ENCODE peak calls at places on chromosome 20, in five cellular contexts. M is tibial nerve; V is stimulated activated CD8-positive, alpha-beta memory T cell treated with anti-CD3 and anti-CD28 coated beads, Interleukin-4, amount 100 ng/mL, for 4 hours; C is progenitor cell of endocrine pancreas; Q is fibroblast of the conjunctiva. R is an unnamed sample.

GRCh38 chr20:44166008-44166407 is 21.0 kb downstream of the JPH2 start:
- DNase-seq in M (no peak), V (no peak), C (no peak), Q (no peak), R (no peak)

GRCh38 chr20:1382670-1383069 is 10.2 kb downstream of the FKBP1A start:
- DNase-seq in M (no peak), V (no peak), C (no peak), Q (no peak), R (no peak)

GRCh38 chr20:50724851-50725721 is 6.3 kb upstream of the PARD6B start:
- DNase-seq in M (peak; percentile 49), V (peak; percentile 28), C (no peak), Q (peak; percentile 56), R (no peak)

GRCh38 chr20:52746768-52747167 is 225.4 kb upstream of the TSHZ2 start:
- DNase-seq in M (no peak), V (no peak), C (no peak), Q (no peak), R (no peak)

GRCh38 chr20:46357030-46357514 is 48.8 kb upstream of the CDH22 start:
- DNase-seq in M (no peak), V (no peak), C (no peak), Q (no peak), R (no peak)

GRCh38 chr20:35854697-35855434 is 83.1 kb downstream of the PHF20 start:
- DNase-seq in M (no peak), V (no peak), C (no peak), Q (no peak), R (no peak)

GRCh38 chr20:4324611-4325238 is 309.4 kb upstream of the RNF24 start:
- DNase-seq in M (no peak), V (no peak), C (no peak), Q (no peak), R (no peak)

GRCh38 chr20:58693226-58694006 is 816 bp downstream of the NPEPL1 start:
- DNase-seq in M (no peak), V (no peak), C (no peak), Q (no peak), R (no peak)

GRCh38 chr20:44911264-44911921 is 1.5 kb downstream of the PABPC1L start:
- DNase-seq in M (no peak), V (no peak), C (peak; percentile 67), Q (peak; percentile 51), R (no peak)

GRCh38 chr20:48286571-48287551 is 501.6 kb upstream of the SULF2 start:
- DNase-seq in M (no peak), V (no peak), C (no peak), Q (no peak), R (no peak)

GRCh38 chr20:49561256-49561655 is 6.7 kb downstream of the PTGIS start:
- DNase-seq in M (no peak), V (no peak), C (no peak), Q (no peak), R (no peak)

GRCh38 chr20:25271486-25272222 is 23.8 kb downstream of the PYGB start:
- DNase-seq in M (no peak), V (no peak), C (no peak), Q (no peak), R (no peak)

GRCh38 chr20:33370296-33370695 is 31.0 kb downstream of the CDK5RAP1 start:
- DNase-seq in M (no peak), V (no peak), C (no peak), Q (no peak), R (no peak)

GRCh38 chr20:8512003-8512402 is 379.9 kb downstream of the PLCB1 start:
- DNase-seq in M (no peak), V (no peak), C (no peak), Q (no peak), R (no peak)

GRCh38 chr20:62230696-62231095 is 7.6 kb upstream of the OSBPL2 start:
- DNase-seq in M (no peak), V (no peak), C (no peak), Q (no peak), R (no peak)

GRCh38 chr20:51541189-51542032 is 1.1 kb downstream of the NFATC2 start:
- DNase-seq in M (peak; percentile 62), V (peak; percentile 60), C (no peak), Q (no peak), R (no peak)

GRCh38 chr20:52402514-52402913 is 210.9 kb upstream of the ZFP64 start:
- DNase-seq in M (no peak), V (no peak), C (no peak), Q (no peak), R (no peak)

GRCh38 chr20:34299925-34300806 is 3.0 kb downstream of the AHCY start:
- DNase-seq in M (no peak), V (no peak), C (no peak), Q (no peak), R (no peak)

GRCh38 chr20:1632228-1632577 is 12.4 kb upstream of the SIRPB1 start:
- DNase-seq in M (no peak), V (no peak), C (no peak), Q (no peak), R (no peak)

R was measured in cortex of kidney.